ENCODE peak calls at places on chromosomes 5 and 9, in seven cellular contexts. X is substantia nigra, L is HepG2, W is mammary epithelial cell, Y is mesendoderm, C is cardiac muscle cell, A is psoas muscle. M is an unnamed sample.

GRCh38 chr5:10747678-10748622 is 13.1 kb downstream of the DAP start:
- DNase-seq in L (peak; percentile 40), A (no peak), X (no peak), W (no peak), Y (no peak), C (no peak), M (no peak)

GRCh38 chr5:134642931-134643530 is 5.6 kb upstream of the SEC24A start:
- DNase-seq in L (no peak), W (no peak), A (no peak), C (no peak), X (no peak), Y (no peak), M (no peak)

GRCh38 chr5:143592648-143593047 is 189.2 kb upstream of the NR3C1 start:
- DNase-seq in C (no peak), A (no peak), Y (no peak), X (peak; percentile 32), W (no peak), L (no peak), M (no peak)

GRCh38 chr9:91898451-91899433 is 51.3 kb downstream of the ROR2 start:
- DNase-seq in L (peak; percentile 9), C (no peak), W (no peak), X (no peak), Y (peak; percentile 90), A (no peak), M (peak; percentile 84)

GRCh38 chr5:57532513-57533497 is 50.2 kb upstream of the ACTBL2 start:
- DNase-seq in C (no peak), A (no peak), L (no peak), W (peak; percentile 63), Y (peak; percentile 21), X (no peak), M (no peak)

GRCh38 chr5:176780951-176781350 is 29.4 kb upstream of the UNC5A start:
- DNase-seq in C (peak; percentile 74), A (no peak), L (peak; percentile 27), W (no peak), Y (no peak), X (no peak), M (no peak)

GRCh38 chr5:177355868-177356168 is 1.9 kb upstream of the RGS14 start:
- DNase-seq in Y (no peak), X (no peak), L (no peak), W (no peak), C (no peak), A (no peak), M (no peak)

GRCh38 chr9:19050637-19051591 is 1.7 kb downstream of the RRAGA start:
- DNase-seq in L (peak; percentile 70), X (no peak), A (no peak), W (no peak), Y (peak; percentile 7), C (no peak), M (no peak)

GRCh38 chr5:15183520-15183919 is 311.9 kb upstream of the ANKH start:
- DNase-seq in L (no peak), Y (peak; percentile 20), X (no peak), W (no peak), C (peak; percentile 1), A (no peak), M (no peak)

GRCh38 chr5:178107889-178108288 is 5.4 kb upstream of the N4BP3 start:
- DNase-seq in L (no peak), A (no peak), Y (peak; percentile 42), W (no peak), X (no peak), C (peak; percentile 31), M (no peak)

GRCh38 chr9:17744786-17745185 is 165.9 kb downstream of the SH3GL2 start:
- DNase-seq in C (peak; percentile 71), X (no peak), Y (peak; percentile 62), A (no peak), L (no peak), W (peak; percentile 6), M (no peak)

GRCh38 chr5:1751864-1752822 is 47.5 kb downstream of the MRPL36 start:
- DNase-seq in C (no peak), W (no peak), L (no peak), A (no peak), Y (no peak), X (no peak), M (no peak)

GRCh38 chr9:20030671-20031070 is 241.8 kb upstream of the SLC24A2 start:
- DNase-seq in L (no peak), Y (no peak), W (no peak), X (no peak), C (no peak), A (no peak), M (no peak)

GRCh38 chr5:141677415-141677814 is 4.6 kb downstream of the ARAP3 start:
- DNase-seq in A (no peak), X (no peak), Y (peak; percentile 84), L (peak; percentile 32), C (peak; percentile 42), W (no peak), M (no peak)

GRCh38 chr9:34048730-34049629 is at the start of gene UBAP2:
- DNase-seq in L (peak; percentile 96), Y (peak; percentile 99), C (peak; percentile 99), X (peak; percentile 98), W (peak; percentile 97), A (peak; percentile 97), M (peak; percentile 91)

GRCh38 chr9:75531588-75531987 is 358.9 kb upstream of the PCSK5 start:
- DNase-seq in C (no peak), X (no peak), Y (no peak), W (no peak), L (no peak), A (no peak), M (no peak)
- H3K27ac ChIP-seq in C (no peak overlapping the region), X (no peak overlapping the region), Y (no peak overlapping the region), W (no peak overlapping the region), L (no peak overlapping the region), A (no peak overlapping the region), M (no peak overlapping the region)

DNA sequence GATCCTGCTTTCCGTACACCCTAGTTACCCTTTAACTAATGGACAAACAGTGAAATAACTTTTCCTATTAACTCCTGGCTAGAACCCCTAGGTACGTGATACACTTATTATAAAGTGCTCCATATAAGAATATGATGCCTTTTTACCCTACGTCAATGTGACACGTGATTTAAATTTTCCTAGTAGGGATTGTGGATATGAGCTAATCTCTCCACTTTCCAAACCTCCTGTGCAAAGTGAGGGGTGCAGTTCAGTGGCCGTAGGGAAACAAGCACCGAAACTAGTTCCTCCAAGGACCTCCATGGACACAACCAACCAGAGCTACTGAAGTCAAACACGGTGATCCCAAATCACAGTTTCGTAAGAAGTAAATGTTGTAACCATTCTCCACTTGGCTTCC is 19.3 kb downstream of the NFIB start:
- DNase-seq in X (no peak), A (no peak), Y (no peak), W (no peak), C (no peak), L (no peak), M (no peak)
- H3K27ac ChIP-seq in X (no peak overlapping the region), A (peak overlapping the region; percentile 47), Y (no peak overlapping the region), W (no peak overlapping the region), C (no peak overlapping the region), L (no peak overlapping the region), M (no peak overlapping the region)

DNA sequence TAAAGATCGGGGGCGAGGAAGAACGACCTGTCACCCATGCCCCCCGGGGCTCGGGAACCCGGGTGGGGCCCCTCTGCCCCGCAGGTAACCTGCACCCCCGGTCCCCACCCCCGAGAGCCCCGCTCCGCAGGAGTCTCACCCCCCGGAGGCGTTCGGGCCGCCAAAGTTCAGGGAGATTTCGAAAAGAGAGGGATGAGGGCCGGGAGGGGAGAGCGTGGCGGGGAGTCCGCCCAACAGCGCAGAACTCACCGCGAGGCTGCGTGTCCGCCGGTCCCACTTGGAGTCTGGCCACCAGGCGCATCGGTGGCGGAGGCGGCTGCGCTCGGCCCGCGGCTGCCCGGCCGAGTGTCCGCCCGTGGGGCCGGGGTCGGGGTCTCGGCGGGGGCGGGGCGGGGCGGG is at the start of gene PHF19:
- DNase-seq in C (no peak), L (peak; percentile 23), X (peak; percentile 86), W (peak; percentile 35), Y (no peak), A (peak; percentile 46), M (no peak)
- H3K27ac ChIP-seq in C (peak within 1 kb of the TSS; percentile 2), L (peak within 1 kb of the TSS; percentile 96), X (peak within 1 kb of the TSS; percentile 95), W (peak within 1 kb of the TSS; percentile 70), Y (peak within 1 kb of the TSS; percentile 45), A (peak within 1 kb of the TSS; percentile 76), M (peak within 1 kb of the TSS; percentile 94)

DNA sequence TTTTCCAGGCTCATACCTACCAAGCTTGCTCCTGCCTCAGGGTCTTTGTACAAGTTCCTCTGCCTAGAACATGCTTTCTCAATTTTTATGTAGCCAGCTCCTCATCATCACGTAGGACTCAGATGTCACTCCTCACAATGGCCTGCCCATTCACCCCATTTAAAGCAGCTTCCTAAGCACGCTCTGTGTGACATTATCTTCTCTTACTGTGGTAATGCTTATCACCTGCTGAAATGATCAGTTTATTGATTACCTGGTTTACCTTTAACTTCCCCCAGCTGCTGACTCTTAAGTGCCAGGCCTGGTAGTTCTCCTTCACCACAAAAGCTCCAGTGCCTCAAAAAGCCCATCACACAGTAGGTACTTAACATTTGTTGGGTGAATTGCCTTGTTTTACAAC is 13.6 kb downstream of the FUBP3 start:
- DNase-seq in L (no peak), C (no peak), X (no peak), A (no peak), Y (no peak), W (no peak), M (no peak)
- H3K27ac ChIP-seq in L (no peak overlapping the region), C (peak overlapping the region; percentile 94), X (no peak overlapping the region), A (no peak overlapping the region), Y (no peak overlapping the region), W (no peak overlapping the region), M (no peak overlapping the region)

GRCh38 chr9:5760338-5760737 is 72.6 kb downstream of the ERMP1 start:
- DNase-seq in L (no peak), A (no peak), C (no peak), Y (no peak), W (no peak), X (no peak), M (no peak)

GRCh38 chr9:5762421-5762820 is 70.5 kb downstream of the ERMP1 start:
- DNase-seq in L (no peak), C (no peak), Y (no peak), W (no peak), A (no peak), X (no peak), M (no peak)

GRCh38 chr9:5767968-5768932 is 64.7 kb downstream of the ERMP1 start:
- DNase-seq in X (no peak), Y (peak; percentile 8), L (no peak), C (no peak), A (no peak), W (no peak), M (no peak)

DNA sequence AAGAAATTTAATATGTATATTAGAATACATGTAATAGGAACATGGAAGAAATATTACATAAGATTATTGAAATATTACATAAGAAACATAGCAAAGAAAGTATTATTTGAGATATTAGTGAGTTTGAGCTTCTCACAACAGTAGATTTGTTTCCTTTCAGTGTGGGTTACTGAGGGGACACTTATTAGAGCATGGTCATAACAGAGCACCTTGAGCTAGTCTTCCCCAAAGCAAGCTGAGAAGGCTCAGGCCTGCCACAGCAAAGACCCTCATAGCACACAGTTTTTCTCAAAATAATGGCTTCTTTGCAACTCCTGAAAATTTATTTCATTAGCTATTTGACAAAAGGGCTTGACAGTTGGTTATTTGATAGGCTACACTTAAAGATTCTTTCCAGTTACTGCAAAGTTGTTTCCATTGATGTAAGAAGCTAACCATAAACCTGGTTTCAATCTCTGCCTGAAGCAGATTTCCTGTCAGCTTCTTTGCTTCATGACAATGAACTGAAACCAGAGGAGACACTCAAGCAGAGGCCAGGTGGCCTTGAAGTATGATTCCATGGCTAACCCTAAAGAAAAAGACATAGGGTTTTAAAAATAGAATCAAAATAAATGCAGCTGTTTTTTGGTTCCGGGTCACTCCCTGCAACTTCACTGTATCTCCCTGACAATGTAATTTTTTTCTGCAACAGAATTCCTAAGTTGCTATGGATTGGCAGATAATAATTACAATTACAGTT is 68.6 kb downstream of the ERMP1 start:
- DNase-seq in X (no peak), L (no peak), A (no peak), Y (no peak), W (no peak), C (no peak), M (no peak)
- H3K27ac ChIP-seq in X (no peak overlapping the region), L (no peak overlapping the region), A (peak overlapping the region; percentile 58), Y (no peak overlapping the region), W (no peak overlapping the region), C (no peak overlapping the region), M (no peak overlapping the region)

GRCh38 chr9:21543187-21543586 is 61.1 kb upstream of the IFNE start:
- DNase-seq in Y (peak; percentile 77), L (no peak), W (no peak), C (no peak), X (no peak), A (no peak), M (no peak)
- H3K27ac ChIP-seq in Y (no peak overlapping the region), L (no peak overlapping the region), W (peak overlapping the region; percentile 8), C (no peak overlapping the region), X (no peak overlapping the region), A (no peak overlapping the region), M (peak overlapping the region; percentile 96)